ENCODE peak calls at places on chromosomes 6 and 20, in six cellular contexts. X is mammary epithelial cell, J is GM20000, C is Calu3, K is AG04449, Z is cardiac muscle cell. V is an unnamed sample.

GRCh38 chr6:20366082-20366834 is 35.4 kb upstream of the E2F3 start:
- DNase-seq in X (peak; percentile 24), J (no peak), C (no peak), K (no peak), Z (no peak), V (peak; percentile 18)

GRCh38 chr6:7434672-7435071 is 45.1 kb downstream of the RIOK1 start:
- DNase-seq in X (no peak), J (no peak), C (no peak), K (no peak), Z (no peak), V (no peak)

GRCh38 chr20:48797850-48798747 is 29.7 kb downstream of the PREX1 start:
- DNase-seq in X (no peak), J (no peak), C (no peak), K (no peak), Z (no peak), V (no peak)

GRCh38 chr6:551405-551804 is 105.5 kb downstream of the HUS1B start:
- DNase-seq in X (peak; percentile 70), J (peak; percentile 34), C (no peak), K (no peak), Z (peak; percentile 17), V (no peak)

GRCh38 chr20:36872857-36873256 is 3.1 kb upstream of the TLDC2 start:
- DNase-seq in X (no peak), J (no peak), C (no peak), K (no peak), Z (no peak), V (no peak)

GRCh38 chr20:43043887-43044286 is 145.8 kb downstream of the PTPRT start:
- DNase-seq in X (no peak), J (no peak), C (no peak), K (no peak), Z (no peak), V (no peak)

GRCh38 chr6:31308845-31309175 is 36.9 kb upstream of the HLA-C start:
- DNase-seq in X (no peak), J (no peak), C (no peak), K (no peak), Z (no peak), V (no peak)

GRCh38 chr6:140193269-140193668 is 818.8 kb upstream of the CITED2 start:
- DNase-seq in X (no peak), J (no peak), C (no peak), K (no peak), Z (no peak), V (no peak)

GRCh38 chr6:47153066-47153755 is 111.1 kb upstream of the ADGRF1 start:
- DNase-seq in X (no peak), J (no peak), C (peak; percentile 31), K (no peak), Z (peak; percentile 64), V (no peak)

GRCh38 chr6:129744201-129744879 is 34.4 kb upstream of the ARHGAP18 start:
- DNase-seq in X (peak; percentile 52), J (no peak), C (no peak), K (peak; percentile 31), Z (peak; percentile 82), V (no peak)

GRCh38 chr6:28208180-28208659 is 16.9 kb upstream of the ZSCAN9 start:
- DNase-seq in X (no peak), J (no peak), C (no peak), K (no peak), Z (no peak), V (no peak)

GRCh38 chr20:53220482-53221307 is 248.5 kb downstream of the TSHZ2 start:
- DNase-seq in X (peak; percentile 25), J (no peak), C (no peak), K (no peak), Z (no peak), V (no peak)

GRCh38 chr6:89842228-89842627 is 12.5 kb downstream of the CASP8AP2 start:
- DNase-seq in X (no peak), J (no peak), C (no peak), K (no peak), Z (no peak), V (no peak)

GRCh38 chr20:10718671-10719070 is 44.9 kb upstream of the JAG1 start:
- DNase-seq in X (no peak), J (no peak), C (no peak), K (no peak), Z (no peak), V (no peak)

GRCh38 chr20:38004416-38004815 is 28.8 kb downstream of the TTI1 start:
- DNase-seq in X (no peak), J (no peak), C (no peak), K (no peak), Z (no peak), V (no peak)

GRCh38 chr20:38012332-38012731 is 20.9 kb downstream of the TTI1 start:
- DNase-seq in X (no peak), J (no peak), C (no peak), K (no peak), Z (no peak), V (no peak)

GRCh38 chr20:38007526-38007925 is 25.7 kb downstream of the TTI1 start:
- DNase-seq in X (no peak), J (no peak), C (no peak), K (no peak), Z (no peak), V (no peak)

GRCh38 chr20:38005866-38006265 is 27.4 kb downstream of the TTI1 start:
- DNase-seq in X (no peak), J (no peak), C (no peak), K (no peak), Z (no peak), V (no peak)

DNA sequence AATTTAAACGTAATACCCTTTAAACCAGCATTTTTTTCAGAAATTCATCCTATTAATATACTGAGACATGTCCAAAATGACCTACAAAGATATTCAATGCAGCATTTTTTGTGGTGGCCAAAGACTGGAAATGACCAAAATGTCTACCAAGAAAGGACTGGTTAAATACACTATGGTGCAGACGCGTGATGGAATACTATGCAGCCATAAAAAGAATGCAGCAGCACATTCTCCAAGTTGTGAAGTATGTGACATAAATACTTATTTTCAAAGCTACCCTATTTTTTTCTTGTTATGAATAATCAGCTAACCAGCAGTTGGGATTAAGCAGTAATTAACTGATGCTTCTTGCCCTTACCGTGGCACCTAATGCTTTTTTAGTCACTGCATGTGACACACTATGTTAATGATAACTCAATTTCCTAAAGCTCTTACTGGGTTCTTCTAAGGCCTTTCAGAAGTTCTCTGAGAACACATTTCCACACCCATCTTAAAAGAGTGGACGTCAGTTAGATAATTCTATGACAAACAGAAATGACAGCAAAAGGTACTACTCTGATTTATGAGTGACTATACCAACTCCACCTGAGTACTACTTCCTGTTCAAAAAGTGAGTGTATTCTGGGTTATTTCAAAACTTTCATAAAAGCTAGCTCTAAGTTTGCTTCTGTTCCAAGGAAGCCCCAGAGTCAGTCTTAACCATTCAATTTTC is 24.9 kb downstream of the TTI1 start:
- DNase-seq in X (no peak), J (no peak), C (no peak), K (no peak), Z (no peak), V (no peak)
- TF ChIP-seq CTCF in X (no peak), J (no peak), C (no peak), K (no peak), Z (no peak), V (no peak)

GRCh38 chr6:22279427-22279826 is 17.4 kb downstream of the PRL start:
- DNase-seq in X (no peak), J (no peak), C (no peak), K (no peak), Z (no peak), V (no peak)
- TF ChIP-seq CTCF in X (no peak), J (no peak), C (no peak), K (no peak), Z (no peak), V (no peak)

DNA sequence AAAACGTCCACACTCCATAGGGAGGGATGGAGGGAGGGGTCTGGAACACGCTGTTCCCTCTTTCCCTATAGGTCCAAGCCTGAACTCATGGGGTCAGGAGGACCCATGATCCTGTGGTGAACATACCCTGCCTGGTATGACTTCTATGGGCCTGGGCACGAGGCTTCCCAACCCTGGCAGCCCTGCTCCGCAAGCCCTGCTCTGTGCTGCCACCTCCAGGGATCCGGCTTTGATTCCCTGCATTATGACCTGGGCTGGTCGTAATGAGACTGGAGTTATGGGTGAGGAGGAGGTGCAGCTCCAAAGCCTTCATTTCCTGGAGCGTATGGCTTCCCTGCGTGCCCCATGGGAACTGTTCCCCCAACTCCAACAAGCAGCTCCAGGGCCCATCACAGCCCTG is 54.9 kb downstream of the CDH22 start:
- DNase-seq in X (no peak), J (no peak), C (peak; percentile 64), K (no peak), Z (no peak), V (no peak)
- TF ChIP-seq CTCF in X (peak; percentile 26), J (no peak), C (peak; percentile 20), K (no peak), Z (peak; percentile 29), V (no peak)

GRCh38 chr6:39303425-39304153 is 10.6 kb downstream of the KCNK17 start:
- DNase-seq in X (no peak), J (no peak), C (no peak), K (no peak), Z (no peak), V (no peak)
- TF ChIP-seq CTCF in X (no peak), J (no peak), C (no peak), K (no peak), Z (no peak), V (peak; percentile 56)

GRCh38 chr6:13988908-13989307 is 64.2 kb downstream of the RNF182 start:
- DNase-seq in X (no peak), J (no peak), C (no peak), K (no peak), Z (no peak), V (no peak)

GRCh38 chr6:13988049-13988738 is 63.4 kb downstream of the RNF182 start:
- DNase-seq in X (no peak), J (no peak), C (no peak), K (no peak), Z (no peak), V (no peak)

GRCh38 chr6:13985663-13986325 is 61.0 kb downstream of the RNF182 start:
- DNase-seq in X (no peak), J (no peak), C (no peak), K (no peak), Z (no peak), V (no peak)

GRCh38 chr6:13987400-13987865 is 62.7 kb downstream of the RNF182 start:
- DNase-seq in X (no peak), J (no peak), C (no peak), K (no peak), Z (no peak), V (no peak)

GRCh38 chr6:13986700-13987399 is 62.1 kb downstream of the RNF182 start:
- DNase-seq in X (no peak), J (no peak), C (no peak), K (no peak), Z (no peak), V (no peak)
- TF ChIP-seq CTCF in X (no peak), J (no peak), C (no peak), K (no peak), Z (no peak), V (no peak)

GRCh38 chr6:34600101-34600500 is 44.0 kb upstream of the SPDEF start:
- DNase-seq in X (no peak), J (no peak), C (no peak), K (no peak), Z (no peak), V (no peak)
- TF ChIP-seq CTCF in X (no peak), J (no peak), C (no peak), K (no peak), Z (no peak), V (no peak)

V was measured in natural killer cell.